ENCODE peak calls at places on chromosome 20, in six cellular contexts. One of them, this sample, is unnamed.

GRCh38 chr20:9912858-9913434 is 74.1 kb upstream of the PAK5 start:
- DNase-seq in adrenal gland: peak
- DNase-seq in adipocyte: peak
- DNase-seq in epithelial cell of esophagus: peak
- DNase-seq in pons: peak
- DNase-seq in effector CD8-positive, alpha-beta T cell: no peak
- DNase-seq in this sample: peak

GRCh38 chr20:6636209-6637159 is 131.0 kb upstream of the BMP2 start:
- DNase-seq in effector CD8-positive, alpha-beta T cell: no peak
- DNase-seq in adipocyte: peak
- DNase-seq in adrenal gland: peak
- DNase-seq in epithelial cell of esophagus: peak
- DNase-seq in pons: peak
- DNase-seq in this sample: peak

GRCh38 chr20:44215125-44215524 is 4.6 kb upstream of the OSER1 start:
- DNase-seq in epithelial cell of esophagus: peak
- DNase-seq in adrenal gland: peak
- DNase-seq in effector CD8-positive, alpha-beta T cell: peak
- DNase-seq in pons: peak
- DNase-seq in adipocyte: peak
- DNase-seq in this sample: peak

GRCh38 chr20:51696304-51697118 is 71.7 kb downstream of the ATP9A start:
- DNase-seq in pons: no peak
- DNase-seq in effector CD8-positive, alpha-beta T cell: no peak
- DNase-seq in epithelial cell of esophagus: no peak
- DNase-seq in adrenal gland: no peak
- DNase-seq in adipocyte: peak
- DNase-seq in this sample: peak

GRCh38 chr20:51767867-51768758 is at the start of gene ATP9A:
- DNase-seq in effector CD8-positive, alpha-beta T cell: no peak
- DNase-seq in pons: no peak
- DNase-seq in adipocyte: peak
- DNase-seq in adrenal gland: peak
- DNase-seq in epithelial cell of esophagus: peak
- DNase-seq in this sample: peak

GRCh38 chr20:20593447-20594170 is 118.8 kb downstream of the RALGAPA2 start:
- DNase-seq in adipocyte: peak
- DNase-seq in epithelial cell of esophagus: peak
- DNase-seq in adrenal gland: peak
- DNase-seq in effector CD8-positive, alpha-beta T cell: no peak
- DNase-seq in pons: peak
- DNase-seq in this sample: peak

GRCh38 chr20:53782612-53783246 is 189.1 kb upstream of the ZNF217 start:
- DNase-seq in adrenal gland: no peak
- DNase-seq in adipocyte: no peak
- DNase-seq in pons: no peak
- DNase-seq in epithelial cell of esophagus: no peak
- DNase-seq in effector CD8-positive, alpha-beta T cell: no peak
- DNase-seq in this sample: no peak

GRCh38 chr20:20712004-20712473 is 405 bp downstream of the RALGAPA2 start:
- DNase-seq in adipocyte: peak
- DNase-seq in epithelial cell of esophagus: no peak
- DNase-seq in effector CD8-positive, alpha-beta T cell: no peak
- DNase-seq in pons: no peak
- DNase-seq in adrenal gland: peak
- DNase-seq in this sample: no peak